ENCODE peak calls at places on chromosomes 13 and 19, in ten cellular contexts. X is DND-41, G is neuronal stem cell, R is IMR-90, N is fibroblast of lung, Z is GM23338, Q is PC-3, H is K562, M is A549, U is astrocyte. K is an unnamed sample. For H3K4me1, the result is how much of the 10 kb centered on the place peaks cover.

GRCh38 chr13:53343345-53343744 is 314.7 kb downstream of the OLFM4 start:
- DNase-seq in N (no peak), U (no peak), Q (no peak), H (no peak), Z (peak), G (peak), X (no peak), M (no peak), R (no peak), K (no peak)

GRCh38 chr19:5339470-5339949 is 1.1 kb downstream of the PTPRS start:
- DNase-seq in H (no peak), Z (no peak), R (no peak), U (no peak), Q (no peak), M (no peak), G (no peak), N (no peak), X (no peak), K (no peak)

GRCh38 chr19:32868206-32868950 is 1.2 kb downstream of the SLC7A9 start:
- DNase-seq in M (no peak), H (no peak), Z (no peak), X (no peak), N (no peak), R (no peak), Q (no peak), U (no peak), G (no peak), K (no peak)

GRCh38 chr13:70310720-70311119 is 202.5 kb upstream of the KLHL1 start:
- DNase-seq in N (peak), R (no peak), M (peak), Q (peak), U (peak), G (peak), X (no peak), H (peak), Z (peak), K (no peak)

GRCh38 chr19:10701955-10702307 is 692 bp downstream of the QTRT1 start:
- DNase-seq in H (peak), X (peak), Z (peak), G (peak), U (no peak), M (no peak), Q (peak), R (no peak), N (no peak), K (no peak)

GRCh38 chr19:10501971-10502523 is 1.1 kb downstream of the KEAP1 start:
- DNase-seq in U (no peak), H (peak), G (no peak), N (peak), M (peak), Z (peak), R (peak), Q (peak), X (peak), K (peak)

GRCh38 chr13:26497991-26498423 is 59.5 kb upstream of the WASF3 start:
- DNase-seq in R (peak), H (no peak), N (peak), M (no peak), Z (no peak), X (no peak), Q (peak), G (no peak), U (peak), K (no peak)

GRCh38 chr19:56258272-56258671 is 14.3 kb upstream of the EDDM13 start:
- DNase-seq in U (no peak), Z (no peak), N (no peak), X (no peak), G (no peak), Q (no peak), M (no peak), H (peak), R (no peak), K (no peak)

GRCh38 chr13:29567411-29567810 is 28.1 kb downstream of the SLC7A1 start:
- DNase-seq in N (no peak), G (no peak), M (no peak), X (no peak), Q (no peak), Z (no peak), R (no peak), H (no peak), U (no peak), K (no peak)

GRCh38 chr13:57946361-57946760 is 314.8 kb downstream of the PCDH17 start:
- DNase-seq in H (no peak), N (peak), X (no peak), M (no peak), Z (no peak), Q (no peak), U (no peak), R (no peak), G (no peak), K (no peak)

GRCh38 chr19:31160346-31160926 is 188.8 kb downstream of the TSHZ3 start:
- DNase-seq in Z (no peak), R (peak), Q (no peak), U (peak), G (no peak), H (no peak), N (peak), M (no peak), X (no peak), K (no peak)

GRCh38 chr19:30172643-30173242 is 199.4 kb upstream of the ZNF536 start:
- DNase-seq in Z (no peak), Q (no peak), G (no peak), X (no peak), U (no peak), N (no peak), H (no peak), M (no peak), R (no peak), K (no peak)

GRCh38 chr19:4557971-4558941 is 1.2 kb downstream of the SEMA6B start:
- DNase-seq in H (peak), U (no peak), G (no peak), N (no peak), M (no peak), Z (peak), R (no peak), Q (peak), X (peak), K (peak)

GRCh38 chr19:16295071-16295470 is 29.6 kb upstream of the KLF2 start:
- DNase-seq in Q (no peak), N (peak), G (no peak), R (no peak), Z (no peak), M (no peak), U (peak), X (no peak), H (no peak), K (peak)

GRCh38 chr13:90413548-90413947 is 933.9 kb upstream of the MIR17HG start:
- DNase-seq in U (no peak), H (no peak), X (no peak), M (no peak), R (no peak), Q (no peak), G (no peak), N (no peak), Z (no peak), K (no peak)

DNA sequence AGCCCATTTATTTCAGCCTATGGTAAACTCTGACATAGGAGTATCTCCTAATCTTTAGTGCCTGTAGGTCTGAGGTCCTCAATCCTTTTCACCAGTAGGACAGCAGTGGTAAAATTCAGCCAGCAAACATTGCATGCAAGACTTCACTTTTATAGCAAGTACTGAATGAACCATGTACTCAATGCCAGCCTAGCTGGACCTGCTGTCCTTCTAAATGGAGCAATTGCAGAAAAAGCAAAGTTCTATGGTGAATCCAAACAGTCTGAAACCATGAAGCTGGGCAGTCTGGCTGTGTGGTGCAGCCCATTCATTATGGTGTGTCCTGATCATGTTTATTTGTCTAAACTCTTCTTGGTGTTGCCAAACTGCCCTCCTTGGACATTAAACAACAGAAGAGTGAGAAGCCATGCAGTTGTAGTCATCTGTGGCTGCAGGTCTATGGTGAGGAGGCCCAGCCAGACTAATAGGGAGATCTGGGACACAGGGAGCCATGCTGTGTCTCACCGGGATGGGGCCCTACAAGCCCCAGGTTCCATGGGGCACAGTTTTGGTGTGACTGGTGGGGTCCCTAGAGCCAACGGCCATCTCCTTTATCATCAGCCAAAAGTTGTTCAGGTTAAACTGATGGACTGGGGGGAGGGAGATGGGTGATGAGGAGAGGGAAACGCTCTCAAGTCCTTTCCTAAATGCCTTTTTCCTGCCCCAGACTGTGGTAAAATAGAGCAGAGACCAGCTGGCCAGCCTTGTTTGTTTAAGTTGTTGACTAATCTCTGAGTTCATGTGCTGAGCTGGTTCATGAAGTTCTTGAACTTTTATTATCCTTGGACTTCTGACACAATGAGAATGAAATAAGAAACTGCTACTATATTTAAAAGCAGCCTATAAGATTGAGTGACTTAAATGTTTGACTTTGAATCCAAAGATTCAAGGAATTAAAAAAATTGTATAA is 20.6 kb upstream of the TNFSF11 start:
- DNase-seq in R (peak), H (no peak), G (no peak), Z (no peak), M (peak), X (no peak), Q (peak), N (peak), U (peak), K (no peak)
- H3K4me2 ChIP-seq in R (no peak), H (no peak), G (no peak), Z (no peak), M (no peak), X (no peak), Q (peak), N (no peak), U (peak), K (no peak)

DNA sequence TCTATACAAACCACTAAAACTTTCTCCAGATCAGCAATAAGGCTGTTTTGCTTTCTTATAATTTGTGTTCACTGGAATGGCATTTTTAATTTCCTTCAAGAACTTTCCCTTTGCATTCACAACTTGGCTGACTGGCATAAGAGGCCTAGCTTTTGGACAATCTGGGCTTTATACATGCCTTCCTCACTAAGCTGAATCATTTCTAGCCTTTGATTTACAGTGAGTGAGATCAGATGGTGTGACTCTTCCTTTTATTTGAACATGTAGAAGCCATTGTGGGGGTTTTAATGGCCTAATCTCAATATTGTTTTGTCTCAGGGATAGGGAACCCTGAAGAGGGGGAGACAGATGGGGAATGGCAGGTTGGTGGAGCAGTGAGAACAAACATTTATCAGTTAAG is 82.7 kb downstream of the FOXO1 start:
- DNase-seq in X (no peak), R (no peak), U (no peak), M (no peak), Q (no peak), H (no peak), Z (no peak), N (no peak), G (no peak), K (no peak)
- H3K4me1 ChIP-seq in X (under half), R (under half), U (under half), M (under half), Q (under half), H (under half), Z (half or more), N (under half), G (under half), K (under half)

DNA sequence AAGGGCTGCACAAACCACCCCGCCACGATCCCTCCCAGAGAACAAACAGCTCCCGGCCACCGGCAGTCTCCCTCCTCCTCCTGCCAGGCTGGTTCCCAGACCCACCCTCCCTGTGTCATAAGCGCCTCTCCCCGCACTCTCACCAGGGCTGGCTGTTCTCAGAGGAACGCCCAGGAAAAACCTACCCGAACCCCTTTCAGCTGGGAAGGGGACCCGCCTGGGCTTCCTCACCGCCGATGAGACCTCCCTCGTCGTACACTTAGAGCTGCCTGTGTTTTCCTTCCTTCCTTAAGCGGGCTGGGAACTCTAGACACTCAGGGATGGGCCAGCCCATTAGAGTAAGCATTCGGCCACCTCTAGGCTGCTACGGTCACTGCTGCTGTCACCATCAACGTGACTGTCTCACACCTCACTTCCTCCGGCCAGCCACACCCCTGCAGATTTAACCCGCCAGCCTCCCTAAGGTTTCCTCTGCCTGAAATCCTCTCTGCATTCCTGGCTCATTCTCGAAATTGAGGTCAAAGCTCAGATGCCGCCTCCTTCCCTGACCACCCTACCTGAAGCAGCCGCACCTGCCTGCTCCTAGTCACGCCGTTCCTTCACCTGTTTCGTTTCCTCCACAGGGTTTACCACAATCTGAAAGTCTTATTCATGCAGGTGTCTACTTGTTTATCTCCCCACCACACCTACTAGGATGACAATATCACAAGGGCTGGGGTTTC is 6.3 kb upstream of the RDH13 start:
- DNase-seq in R (no peak), Z (peak), G (no peak), U (no peak), N (peak), H (peak), X (no peak), Q (peak), M (peak), K (peak)
- H3K4me2 ChIP-seq in R (peak), Z (peak), G (peak), U (peak), N (no peak), H (peak), X (no peak), Q (peak), M (peak), K (peak)

DNA sequence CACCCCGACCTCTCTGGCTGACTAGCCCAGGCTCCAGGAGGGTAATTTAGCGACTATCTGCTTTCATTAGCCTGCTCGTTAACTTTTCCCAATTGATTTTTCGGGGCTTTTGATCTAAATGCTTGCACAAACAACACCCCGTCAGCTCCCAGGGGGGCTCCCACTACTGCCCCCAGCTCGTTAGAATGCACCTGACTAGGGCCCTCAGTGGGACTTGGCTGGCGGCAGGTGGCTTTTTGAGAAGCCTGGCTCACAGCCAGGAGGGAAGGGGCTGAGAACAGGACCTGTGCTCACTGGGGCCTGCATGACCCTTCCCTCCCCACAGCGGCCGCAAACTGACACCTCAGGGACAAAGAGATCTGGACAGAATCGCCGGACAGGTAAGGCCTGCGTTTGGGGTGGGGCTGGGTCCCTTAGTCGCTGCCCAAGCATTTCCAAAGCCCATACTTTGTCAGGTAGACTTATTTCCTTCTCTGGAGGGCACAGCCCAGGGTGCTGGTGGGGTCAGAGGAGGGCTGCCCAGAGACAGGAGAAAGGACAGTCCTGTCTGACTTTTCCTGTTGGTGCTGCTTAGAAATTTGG is 7.6 kb upstream of the CD79A start:
- DNase-seq in G (no peak), X (peak), Q (no peak), N (no peak), Z (no peak), H (no peak), R (no peak), U (no peak), M (no peak), K (peak)
- H3K4me1 ChIP-seq in G (under half), X (half or more), Q (under half), N (under half), Z (under half), H (under half), R (under half), U (under half), M (half or more), K (under half)

GRCh38 chr19:17581211-17581874 is 25.9 kb downstream of the COLGALT1 start:
- DNase-seq in N (no peak), Q (no peak), H (no peak), Z (no peak), R (no peak), X (no peak), G (no peak), M (no peak), U (no peak), K (no peak)

GRCh38 chr19:17576758-17577532 is 21.5 kb downstream of the COLGALT1 start:
- DNase-seq in Q (no peak), U (no peak), N (peak), M (peak), Z (peak), G (peak), R (no peak), H (peak), X (peak), K (peak)

GRCh38 chr19:17580470-17581000 is 25.1 kb downstream of the COLGALT1 start:
- DNase-seq in Z (peak), M (no peak), X (no peak), U (no peak), R (no peak), N (no peak), H (no peak), G (no peak), Q (no peak), K (no peak)

GRCh38 chr19:17577698-17578097 is 22.2 kb downstream of the COLGALT1 start:
- DNase-seq in U (no peak), M (no peak), Q (no peak), N (no peak), G (no peak), Z (peak), H (no peak), X (no peak), R (no peak), K (no peak)

DNA sequence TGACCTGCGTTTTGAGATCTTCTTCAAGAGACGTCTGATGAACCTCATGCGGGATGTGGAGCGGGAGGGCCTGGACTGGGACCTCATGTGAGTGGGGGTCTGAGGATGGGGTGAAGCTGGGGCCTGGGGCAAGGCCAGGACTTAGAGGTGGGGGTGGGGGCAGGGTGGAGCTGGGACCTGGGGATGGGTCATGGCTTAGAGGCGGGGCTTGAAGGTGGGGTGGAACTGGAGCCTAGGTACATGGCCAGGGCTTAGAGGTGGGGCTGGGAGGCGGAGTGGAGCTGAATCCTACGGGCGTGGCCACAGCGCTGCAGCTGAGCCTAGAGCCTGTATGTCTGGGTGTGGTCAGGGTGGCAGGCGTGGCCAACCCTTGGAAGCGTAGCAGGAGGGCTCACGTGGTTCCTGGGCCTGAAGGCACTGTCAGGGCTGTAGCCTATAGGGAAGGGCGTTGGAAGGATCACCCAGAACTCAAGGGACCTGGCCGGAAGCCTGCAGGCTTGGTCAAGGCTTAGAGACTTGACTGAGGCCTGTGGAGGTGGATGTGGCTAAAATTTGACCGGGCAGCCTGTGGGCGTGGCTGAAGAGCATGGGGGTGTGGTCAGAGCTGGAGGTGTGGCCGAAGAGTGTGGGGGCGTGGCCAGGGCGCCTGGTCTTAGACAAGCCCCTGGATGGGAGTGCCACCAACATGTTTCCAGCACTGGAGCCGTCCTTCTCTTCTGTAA is 24.2 kb downstream of the COLGALT1 start:
- DNase-seq in Q (peak), H (peak), U (no peak), M (peak), G (peak), X (no peak), R (peak), N (peak), Z (peak), K (peak)
- H3K4me2 ChIP-seq in Q (no peak), H (peak), U (no peak), M (peak), G (no peak), X (no peak), R (no peak), N (no peak), Z (peak), K (no peak)

GRCh38 chr13:71830736-71831135 is 36.3 kb downstream of the DACH1 start:
- DNase-seq in M (no peak), H (no peak), N (no peak), R (no peak), U (no peak), G (no peak), X (no peak), Z (no peak), Q (no peak), K (no peak)

GRCh38 chr13:71831716-71832115 is 35.3 kb downstream of the DACH1 start:
- DNase-seq in N (no peak), R (no peak), H (peak), X (no peak), Z (peak), G (peak), M (no peak), U (no peak), Q (no peak), K (no peak)

GRCh38 chr13:71828564-71828963 is 38.4 kb downstream of the DACH1 start:
- DNase-seq in H (no peak), M (no peak), U (no peak), Z (no peak), X (no peak), Q (no peak), N (no peak), G (no peak), R (no peak), K (no peak)

GRCh38 chr13:71829542-71829941 is 37.5 kb downstream of the DACH1 start:
- DNase-seq in M (no peak), Q (no peak), G (no peak), H (no peak), U (no peak), X (no peak), R (no peak), N (no peak), Z (no peak), K (no peak)

DNA sequence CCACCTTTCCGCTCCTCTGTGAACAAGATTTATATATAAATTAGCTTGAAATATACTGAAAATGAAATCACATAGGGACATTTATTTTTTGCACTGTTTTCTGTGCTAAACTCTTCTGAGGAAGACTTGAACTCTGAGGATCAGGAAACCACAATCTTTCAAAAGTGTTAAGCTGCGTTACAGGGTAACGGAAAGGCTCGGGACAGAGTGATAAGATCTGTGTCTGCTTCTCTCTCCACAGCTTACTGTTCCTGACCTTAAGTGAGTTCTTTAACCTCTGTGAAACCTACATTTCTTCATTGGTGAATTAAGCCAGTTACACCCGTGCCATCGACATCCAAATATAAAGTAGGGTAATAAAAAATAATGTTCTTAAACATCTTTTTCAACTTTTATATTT is 38.9 kb downstream of the DACH1 start:
- DNase-seq in Q (no peak), X (peak), N (no peak), M (no peak), R (no peak), G (no peak), Z (no peak), U (no peak), H (peak), K (no peak)
- H3K4me1 ChIP-seq in Q (under half), X (under half), N (under half), M (under half), R (under half), G (under half), Z (under half), U (under half), H (under half), K (under half)